ENCODE peak calls at places on chromosomes 2 and 18, in four cellular contexts. One of them, this sample, is unnamed.
A peak's percentile ranks its signal among the peaks of the same experiment; 100 is the strongest.

GRCh38 chr2:186518945-186519344 is 32.9 kb downstream of the ZC3H15 start:
- DNase-seq in HepG2: no peak
- DNase-seq in GM12878: no peak
- DNase-seq in K562: no peak
- DNase-seq in this sample: no peak

GRCh38 chr18:35038881-35039491 is 2.2 kb upstream of the MAPRE2 start:
- DNase-seq in K562: no peak
- DNase-seq in HepG2: no peak
- DNase-seq in GM12878: no peak
- DNase-seq in this sample: no peak

GRCh38 chr2:226792155-226792871 is 7.3 kb downstream of the IRS1 start:
- DNase-seq in HepG2: no peak
- DNase-seq in GM12878: no peak
- DNase-seq in K562: no peak
- DNase-seq in this sample: no peak

GRCh38 chr2:178177066-178177679 is 17.1 kb upstream of the OSBPL6 start:
- DNase-seq in GM12878: no peak
- DNase-seq in K562: no peak
- DNase-seq in HepG2: no peak
- DNase-seq in this sample: no peak

GRCh38 chr18:75846321-75846720 is 418.8 kb upstream of the SMIM21 start:
- DNase-seq in K562: no peak
- DNase-seq in HepG2: no peak
- DNase-seq in GM12878: no peak
- DNase-seq in this sample: no peak

GRCh38 chr2:182144780-182145170 is 159.1 kb downstream of the PPP1R1C start:
- DNase-seq in K562: no peak
- DNase-seq in GM12878: no peak
- DNase-seq in HepG2: no peak
- DNase-seq in this sample: peak; percentile 12

GRCh38 chr2:170770304-170771048 is at the start of gene ERICH2:
- DNase-seq in GM12878: no peak
- DNase-seq in K562: peak; percentile 97
- DNase-seq in HepG2: peak; percentile 81
- DNase-seq in this sample: peak; percentile 88

GRCh38 chr2:109510136-109511028 is 103.4 kb downstream of the SEPTIN10 start:
- DNase-seq in HepG2: peak; percentile 75
- DNase-seq in GM12878: peak; percentile 27
- DNase-seq in K562: peak; percentile 70
- DNase-seq in this sample: peak; percentile 82

GRCh38 chr2:8627019-8627691 is 54.7 kb upstream of the ID2 start:
- DNase-seq in K562: no peak
- DNase-seq in HepG2: peak; percentile 80
- DNase-seq in GM12878: no peak
- DNase-seq in this sample: no peak

GRCh38 chr2:86790828-86791561 is at the start of gene CD8A:
- DNase-seq in K562: no peak
- DNase-seq in HepG2: no peak
- DNase-seq in GM12878: no peak
- DNase-seq in this sample: no peak

GRCh38 chr2:176675557-176676256 is 406.5 kb downstream of the MTX2 start:
- DNase-seq in K562: no peak
- DNase-seq in GM12878: no peak
- DNase-seq in HepG2: no peak
- DNase-seq in this sample: no peak

GRCh38 chr2:235347691-235348090 is 146.2 kb upstream of the AGAP1 start:
- DNase-seq in GM12878: no peak
- DNase-seq in HepG2: no peak
- DNase-seq in K562: peak; percentile 24
- DNase-seq in this sample: no peak

GRCh38 chr2:72916743-72917137 is 579 bp upstream of the EMX1 start:
- DNase-seq in GM12878: no peak
- DNase-seq in HepG2: no peak
- DNase-seq in K562: no peak
- DNase-seq in this sample: no peak

GRCh38 chr2:181177376-181177775 is 197.0 kb downstream of the UBE2E3 start:
- DNase-seq in K562: no peak
- DNase-seq in GM12878: no peak
- DNase-seq in HepG2: no peak
- DNase-seq in this sample: no peak

GRCh38 chr2:20184067-20184938 is 40.6 kb downstream of the SDC1 start:
- DNase-seq in K562: no peak
- DNase-seq in HepG2: peak; percentile 93
- DNase-seq in GM12878: no peak
- DNase-seq in this sample: no peak

GRCh38 chr2:112683550-112684414 is 37.0 kb upstream of the NT5DC4 start:
- DNase-seq in HepG2: peak; percentile 36
- DNase-seq in GM12878: no peak
- DNase-seq in K562: peak; percentile 90
- DNase-seq in this sample: no peak

GRCh38 chr2:112682101-112682500 is 36.4 kb downstream of the SLC20A1 start:
- DNase-seq in K562: no peak
- DNase-seq in HepG2: no peak
- DNase-seq in GM12878: no peak
- DNase-seq in this sample: no peak

GRCh38 chr2:112680666-112681101 is 34.9 kb downstream of the SLC20A1 start:
- DNase-seq in HepG2: no peak
- DNase-seq in GM12878: no peak
- DNase-seq in K562: no peak
- DNase-seq in this sample: no peak

GRCh38 chr2:112684415-112684775 is 36.4 kb upstream of the NT5DC4 start:
- DNase-seq in GM12878: no peak
- DNase-seq in HepG2: no peak
- DNase-seq in K562: no peak
- DNase-seq in this sample: no peak

DNA sequence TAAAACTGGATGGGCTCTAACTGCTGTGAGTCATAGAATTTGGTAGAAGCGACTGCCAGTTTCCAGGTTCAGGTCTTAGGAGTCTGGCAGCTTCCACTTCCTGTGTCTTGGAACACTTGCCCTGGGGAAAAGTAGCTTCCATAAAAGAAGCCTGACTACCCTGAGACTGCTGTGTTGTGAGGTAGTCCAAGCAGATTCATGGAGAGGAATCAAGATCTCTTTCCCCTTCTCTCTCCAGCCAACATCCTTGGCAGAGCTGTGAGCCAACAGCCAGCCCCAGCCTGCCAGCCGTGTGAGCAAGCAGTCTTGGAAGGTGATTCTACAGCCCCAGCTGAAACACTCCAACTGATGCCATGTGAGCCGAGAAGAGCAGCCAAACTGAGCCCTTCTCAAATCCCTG is 33.7 kb downstream of the SLC20A1 start:
- DNase-seq in GM12878: no peak
- DNase-seq in HepG2: no peak
- DNase-seq in K562: no peak
- DNase-seq in this sample: no peak
- TF ChIP-seq SP1 in GM12878: no peak
- TF ChIP-seq SP1 in HepG2: no peak
- TF ChIP-seq SP1 in K562: no peak
- TF ChIP-seq SP1 in this sample: no peak

GRCh38 chr2:212197776-212198175 is 340.8 kb downstream of the ERBB4 start:
- DNase-seq in HepG2: no peak
- DNase-seq in K562: no peak
- DNase-seq in GM12878: no peak
- DNase-seq in this sample: no peak
- TF ChIP-seq FOXM1 in HepG2: no peak
- TF ChIP-seq FOXM1 in K562: no peak
- TF ChIP-seq FOXM1 in GM12878: no peak
- TF ChIP-seq FOXM1 in this sample: no peak

GRCh38 chr2:70753978-70754377 is 14.0 kb downstream of the ADD2 start:
- DNase-seq in GM12878: no peak
- DNase-seq in K562: no peak
- DNase-seq in HepG2: no peak
- DNase-seq in this sample: no peak

GRCh38 chr2:70756126-70756525 is 11.9 kb downstream of the ADD2 start:
- DNase-seq in HepG2: no peak
- DNase-seq in GM12878: no peak
- DNase-seq in K562: no peak
- DNase-seq in this sample: no peak

GRCh38 chr2:70759446-70759845 is 8.6 kb downstream of the ADD2 start:
- DNase-seq in GM12878: no peak
- DNase-seq in HepG2: no peak
- DNase-seq in K562: no peak
- DNase-seq in this sample: no peak
- TF ChIP-seq TARDBP in GM12878: no peak
- TF ChIP-seq TARDBP in HepG2: no peak
- TF ChIP-seq TARDBP in K562: no peak
- TF ChIP-seq TARDBP in this sample: no peak

DNA sequence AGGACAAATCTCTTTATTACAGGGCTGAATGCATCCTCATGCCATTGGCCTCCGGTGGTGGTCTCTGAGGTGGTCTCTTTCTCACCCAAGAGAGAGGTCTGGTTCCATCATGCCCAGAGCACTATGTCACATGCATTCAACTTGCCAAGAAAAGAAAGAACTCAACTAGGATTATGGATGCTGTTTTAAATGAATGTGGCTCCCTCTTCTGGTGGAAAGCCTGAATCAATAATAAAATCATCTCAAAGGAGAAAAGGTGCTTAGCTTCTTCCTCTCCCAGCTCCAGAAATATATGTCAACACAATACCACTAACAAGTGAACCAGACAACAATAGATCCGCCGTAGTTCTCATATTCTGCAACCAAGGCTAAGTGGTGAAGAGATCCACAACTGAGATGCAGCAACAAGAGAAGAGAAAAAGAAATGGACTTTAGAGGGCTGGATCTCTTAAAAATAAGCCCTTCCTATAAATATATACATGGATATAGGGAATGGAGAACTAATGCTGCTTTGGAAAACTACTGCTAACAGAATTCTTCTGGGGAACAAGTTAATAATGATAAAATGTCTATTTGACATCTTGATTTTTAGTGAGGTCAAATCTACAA is 396.8 kb downstream of the NCKAP5 start:
- DNase-seq in K562: no peak
- DNase-seq in HepG2: peak; percentile 58
- DNase-seq in GM12878: peak; percentile 3
- DNase-seq in this sample: peak; percentile 27
- TF ChIP-seq SP1 in K562: no peak
- TF ChIP-seq SP1 in HepG2: no peak
- TF ChIP-seq SP1 in GM12878: no peak
- TF ChIP-seq SP1 in this sample: no peak

GRCh38 chr2:26184555-26185303 is 11.8 kb downstream of the GAREM2 start:
- DNase-seq in GM12878: peak; percentile 25
- DNase-seq in HepG2: no peak
- DNase-seq in K562: peak; percentile 91
- DNase-seq in this sample: no peak
- TF ChIP-seq FOXM1 in GM12878: no peak
- TF ChIP-seq FOXM1 in HepG2: no peak
- TF ChIP-seq FOXM1 in K562: peak; percentile 94
- TF ChIP-seq FOXM1 in this sample: no peak

GRCh38 chr2:60416221-60417008 is 137.0 kb downstream of the BCL11A start:
- DNase-seq in HepG2: no peak
- DNase-seq in GM12878: no peak
- DNase-seq in K562: no peak
- DNase-seq in this sample: no peak
- TF ChIP-seq TARDBP in HepG2: no peak
- TF ChIP-seq TARDBP in GM12878: no peak
- TF ChIP-seq TARDBP in K562: no peak
- TF ChIP-seq TARDBP in this sample: no peak

GRCh38 chr2:219664958-219665357 is 37.5 kb downstream of the SLC4A3 start:
- DNase-seq in K562: no peak
- DNase-seq in GM12878: no peak
- DNase-seq in HepG2: no peak
- DNase-seq in this sample: no peak
- TF ChIP-seq SP1 in K562: no peak
- TF ChIP-seq SP1 in GM12878: no peak
- TF ChIP-seq SP1 in HepG2: no peak
- TF ChIP-seq SP1 in this sample: no peak

This sample was measured in HEK293T.